ENCODE peak calls at places on chromosome 10, in seven cellular contexts. One of them, this sample, is unnamed.

GRCh38 chr10:48592346-48592745 is 12.5 kb downstream of the ARHGAP22 start:
- DNase-seq in MM.1S: no peak
- DNase-seq in foreskin keratinocyte: no peak
- DNase-seq in left lung: no peak
- DNase-seq in uterus: no peak
- DNase-seq in fibroblast of the aortic adventitia: no peak
- DNase-seq in BE2C: no peak
- DNase-seq in this sample: no peak

GRCh38 chr10:112269266-112269665 is 13.9 kb upstream of the TECTB start:
- DNase-seq in MM.1S: no peak
- DNase-seq in foreskin keratinocyte: no peak
- DNase-seq in left lung: no peak
- DNase-seq in uterus: no peak
- DNase-seq in fibroblast of the aortic adventitia: peak
- DNase-seq in BE2C: no peak
- DNase-seq in this sample: no peak

GRCh38 chr10:123967626-123968243 is 76.1 kb upstream of the CPXM2 start:
- DNase-seq in MM.1S: peak
- DNase-seq in foreskin keratinocyte: peak
- DNase-seq in left lung: peak
- DNase-seq in uterus: peak
- DNase-seq in fibroblast of the aortic adventitia: peak
- DNase-seq in BE2C: peak
- DNase-seq in this sample: peak

GRCh38 chr10:15588635-15589081 is 131.1 kb downstream of the ITGA8 start:
- DNase-seq in MM.1S: no peak
- DNase-seq in foreskin keratinocyte: no peak
- DNase-seq in left lung: no peak
- DNase-seq in uterus: no peak
- DNase-seq in fibroblast of the aortic adventitia: no peak
- DNase-seq in BE2C: no peak
- DNase-seq in this sample: no peak

GRCh38 chr10:17109475-17110207 is 20.0 kb downstream of the CUBN start:
- DNase-seq in MM.1S: no peak
- DNase-seq in foreskin keratinocyte: peak
- DNase-seq in left lung: no peak
- DNase-seq in uterus: no peak
- DNase-seq in fibroblast of the aortic adventitia: peak
- DNase-seq in BE2C: no peak
- DNase-seq in this sample: no peak

GRCh38 chr10:74628136-74628535 is 198.3 kb upstream of the KAT6B start:
- DNase-seq in MM.1S: no peak
- DNase-seq in foreskin keratinocyte: no peak
- DNase-seq in left lung: no peak
- DNase-seq in uterus: no peak
- DNase-seq in fibroblast of the aortic adventitia: no peak
- DNase-seq in BE2C: no peak
- DNase-seq in this sample: no peak

GRCh38 chr10:22420787-22421517 is 75.7 kb downstream of the SPAG6 start:
- DNase-seq in MM.1S: peak
- DNase-seq in foreskin keratinocyte: no peak
- DNase-seq in left lung: no peak
- DNase-seq in uterus: no peak
- DNase-seq in fibroblast of the aortic adventitia: peak
- DNase-seq in BE2C: no peak
- DNase-seq in this sample: no peak

GRCh38 chr10:69160809-69161225 is 19.2 kb upstream of the SUPV3L1 start:
- DNase-seq in MM.1S: no peak
- DNase-seq in foreskin keratinocyte: no peak
- DNase-seq in left lung: no peak
- DNase-seq in uterus: no peak
- DNase-seq in fibroblast of the aortic adventitia: no peak
- DNase-seq in BE2C: no peak
- DNase-seq in this sample: no peak

GRCh38 chr10:112335866-112336265 is 38.0 kb upstream of the ACSL5 start:
- DNase-seq in MM.1S: no peak
- DNase-seq in foreskin keratinocyte: no peak
- DNase-seq in left lung: no peak
- DNase-seq in uterus: no peak
- DNase-seq in fibroblast of the aortic adventitia: no peak
- DNase-seq in BE2C: no peak
- DNase-seq in this sample: no peak

GRCh38 chr10:118249714-118250113 is 92.4 kb downstream of the FAM204A start:
- DNase-seq in MM.1S: no peak
- DNase-seq in foreskin keratinocyte: no peak
- DNase-seq in left lung: no peak
- DNase-seq in uterus: no peak
- DNase-seq in fibroblast of the aortic adventitia: no peak
- DNase-seq in BE2C: no peak
- DNase-seq in this sample: no peak

GRCh38 chr10:52216852-52217251 is 97.2 kb upstream of the DKK1 start:
- DNase-seq in MM.1S: peak
- DNase-seq in foreskin keratinocyte: peak
- DNase-seq in left lung: no peak
- DNase-seq in uterus: no peak
- DNase-seq in fibroblast of the aortic adventitia: peak
- DNase-seq in BE2C: no peak
- DNase-seq in this sample: no peak

GRCh38 chr10:84138478-84139125 is 707 bp upstream of the GHITM start:
- DNase-seq in MM.1S: peak
- DNase-seq in foreskin keratinocyte: no peak
- DNase-seq in left lung: no peak
- DNase-seq in uterus: peak
- DNase-seq in fibroblast of the aortic adventitia: no peak
- DNase-seq in BE2C: no peak
- DNase-seq in this sample: peak

GRCh38 chr10:119466655-119467054 is 75.9 kb downstream of the RGS10 start:
- DNase-seq in MM.1S: no peak
- DNase-seq in foreskin keratinocyte: no peak
- DNase-seq in left lung: no peak
- DNase-seq in uterus: no peak
- DNase-seq in fibroblast of the aortic adventitia: no peak
- DNase-seq in BE2C: no peak
- DNase-seq in this sample: peak

GRCh38 chr10:70267161-70267933 is 16.5 kb downstream of the NPFFR1 start:
- DNase-seq in MM.1S: no peak
- DNase-seq in foreskin keratinocyte: peak
- DNase-seq in left lung: no peak
- DNase-seq in uterus: no peak
- DNase-seq in fibroblast of the aortic adventitia: peak
- DNase-seq in BE2C: peak
- DNase-seq in this sample: no peak

GRCh38 chr10:28331821-28332220 is 29.0 kb upstream of the MPP7 start:
- DNase-seq in MM.1S: no peak
- DNase-seq in foreskin keratinocyte: peak
- DNase-seq in left lung: no peak
- DNase-seq in uterus: no peak
- DNase-seq in fibroblast of the aortic adventitia: peak
- DNase-seq in BE2C: no peak
- DNase-seq in this sample: no peak

GRCh38 chr10:87740232-87740631 is 77.8 kb downstream of the ATAD1 start:
- DNase-seq in MM.1S: no peak
- DNase-seq in foreskin keratinocyte: peak
- DNase-seq in left lung: no peak
- DNase-seq in uterus: no peak
- DNase-seq in fibroblast of the aortic adventitia: peak
- DNase-seq in BE2C: no peak
- DNase-seq in this sample: no peak

GRCh38 chr10:43264324-43264986 is 2.4 kb downstream of the RASGEF1A start:
- DNase-seq in MM.1S: no peak
- DNase-seq in foreskin keratinocyte: no peak
- DNase-seq in left lung: no peak
- DNase-seq in uterus: no peak
- DNase-seq in fibroblast of the aortic adventitia: no peak
- DNase-seq in BE2C: no peak
- DNase-seq in this sample: no peak

GRCh38 chr10:101241840-101242707 is 12.8 kb upstream of the LBX1 start:
- DNase-seq in MM.1S: no peak
- DNase-seq in foreskin keratinocyte: no peak
- DNase-seq in left lung: no peak
- DNase-seq in uterus: no peak
- DNase-seq in fibroblast of the aortic adventitia: no peak
- DNase-seq in BE2C: no peak
- DNase-seq in this sample: no peak

GRCh38 chr10:110016037-110016436 is 8.3 kb downstream of the ADD3 start:
- DNase-seq in MM.1S: no peak
- DNase-seq in foreskin keratinocyte: no peak
- DNase-seq in left lung: no peak
- DNase-seq in uterus: no peak
- DNase-seq in fibroblast of the aortic adventitia: peak
- DNase-seq in BE2C: peak
- DNase-seq in this sample: no peak
- TF ChIP-seq CTCF in MM.1S: no peak
- TF ChIP-seq CTCF in foreskin keratinocyte: peak
- TF ChIP-seq CTCF in left lung: no peak
- TF ChIP-seq CTCF in uterus: peak
- TF ChIP-seq CTCF in fibroblast of the aortic adventitia: peak
- TF ChIP-seq CTCF in BE2C: peak
- TF ChIP-seq CTCF in this sample: no peak

GRCh38 chr10:3766046-3766761 is 18.8 kb downstream of the KLF6 start:
- DNase-seq in MM.1S: no peak
- DNase-seq in foreskin keratinocyte: peak
- DNase-seq in left lung: no peak
- DNase-seq in uterus: peak
- DNase-seq in fibroblast of the aortic adventitia: no peak
- DNase-seq in BE2C: no peak
- DNase-seq in this sample: no peak

GRCh38 chr10:3763035-3763456 is 22.0 kb downstream of the KLF6 start:
- DNase-seq in MM.1S: no peak
- DNase-seq in foreskin keratinocyte: peak
- DNase-seq in left lung: peak
- DNase-seq in uterus: no peak
- DNase-seq in fibroblast of the aortic adventitia: no peak
- DNase-seq in BE2C: no peak
- DNase-seq in this sample: no peak

GRCh38 chr10:3763852-3764625 is 21.0 kb downstream of the KLF6 start:
- DNase-seq in MM.1S: no peak
- DNase-seq in foreskin keratinocyte: peak
- DNase-seq in left lung: no peak
- DNase-seq in uterus: no peak
- DNase-seq in fibroblast of the aortic adventitia: peak
- DNase-seq in BE2C: no peak
- DNase-seq in this sample: no peak

GRCh38 chr10:3765376-3765667 is 19.7 kb downstream of the KLF6 start:
- DNase-seq in MM.1S: no peak
- DNase-seq in foreskin keratinocyte: no peak
- DNase-seq in left lung: no peak
- DNase-seq in uterus: no peak
- DNase-seq in fibroblast of the aortic adventitia: no peak
- DNase-seq in BE2C: no peak
- DNase-seq in this sample: no peak

GRCh38 chr10:3764626-3765375 is 20.2 kb downstream of the KLF6 start:
- DNase-seq in MM.1S: peak
- DNase-seq in foreskin keratinocyte: peak
- DNase-seq in left lung: peak
- DNase-seq in uterus: no peak
- DNase-seq in fibroblast of the aortic adventitia: no peak
- DNase-seq in BE2C: no peak
- DNase-seq in this sample: no peak
- TF ChIP-seq CTCF in MM.1S: no peak
- TF ChIP-seq CTCF in foreskin keratinocyte: no peak
- TF ChIP-seq CTCF in left lung: no peak
- TF ChIP-seq CTCF in uterus: no peak
- TF ChIP-seq CTCF in fibroblast of the aortic adventitia: no peak
- TF ChIP-seq CTCF in BE2C: no peak
- TF ChIP-seq CTCF in this sample: no peak

GRCh38 chr10:71834343-71834674 is 16.7 kb downstream of the PSAP start:
- DNase-seq in MM.1S: no peak
- DNase-seq in foreskin keratinocyte: no peak
- DNase-seq in left lung: no peak
- DNase-seq in uterus: no peak
- DNase-seq in fibroblast of the aortic adventitia: no peak
- DNase-seq in BE2C: no peak
- DNase-seq in this sample: no peak

GRCh38 chr10:71837085-71837827 is 13.8 kb downstream of the PSAP start:
- DNase-seq in MM.1S: no peak
- DNase-seq in foreskin keratinocyte: peak
- DNase-seq in left lung: no peak
- DNase-seq in uterus: no peak
- DNase-seq in fibroblast of the aortic adventitia: no peak
- DNase-seq in BE2C: peak
- DNase-seq in this sample: no peak

GRCh38 chr10:71833451-71834342 is 17.4 kb downstream of the PSAP start:
- DNase-seq in MM.1S: no peak
- DNase-seq in foreskin keratinocyte: no peak
- DNase-seq in left lung: peak
- DNase-seq in uterus: no peak
- DNase-seq in fibroblast of the aortic adventitia: no peak
- DNase-seq in BE2C: no peak
- DNase-seq in this sample: no peak

GRCh38 chr10:71836594-71836970 is 14.5 kb downstream of the PSAP start:
- DNase-seq in MM.1S: no peak
- DNase-seq in foreskin keratinocyte: no peak
- DNase-seq in left lung: no peak
- DNase-seq in uterus: no peak
- DNase-seq in fibroblast of the aortic adventitia: peak
- DNase-seq in BE2C: no peak
- DNase-seq in this sample: no peak

GRCh38 chr10:71835671-71836593 is 15.1 kb downstream of the PSAP start:
- DNase-seq in MM.1S: no peak
- DNase-seq in foreskin keratinocyte: no peak
- DNase-seq in left lung: no peak
- DNase-seq in uterus: peak
- DNase-seq in fibroblast of the aortic adventitia: peak
- DNase-seq in BE2C: peak
- DNase-seq in this sample: no peak
- TF ChIP-seq CTCF in MM.1S: no peak
- TF ChIP-seq CTCF in foreskin keratinocyte: no peak
- TF ChIP-seq CTCF in left lung: no peak
- TF ChIP-seq CTCF in uterus: no peak
- TF ChIP-seq CTCF in fibroblast of the aortic adventitia: no peak
- TF ChIP-seq CTCF in BE2C: no peak
- TF ChIP-seq CTCF in this sample: no peak

DNA sequence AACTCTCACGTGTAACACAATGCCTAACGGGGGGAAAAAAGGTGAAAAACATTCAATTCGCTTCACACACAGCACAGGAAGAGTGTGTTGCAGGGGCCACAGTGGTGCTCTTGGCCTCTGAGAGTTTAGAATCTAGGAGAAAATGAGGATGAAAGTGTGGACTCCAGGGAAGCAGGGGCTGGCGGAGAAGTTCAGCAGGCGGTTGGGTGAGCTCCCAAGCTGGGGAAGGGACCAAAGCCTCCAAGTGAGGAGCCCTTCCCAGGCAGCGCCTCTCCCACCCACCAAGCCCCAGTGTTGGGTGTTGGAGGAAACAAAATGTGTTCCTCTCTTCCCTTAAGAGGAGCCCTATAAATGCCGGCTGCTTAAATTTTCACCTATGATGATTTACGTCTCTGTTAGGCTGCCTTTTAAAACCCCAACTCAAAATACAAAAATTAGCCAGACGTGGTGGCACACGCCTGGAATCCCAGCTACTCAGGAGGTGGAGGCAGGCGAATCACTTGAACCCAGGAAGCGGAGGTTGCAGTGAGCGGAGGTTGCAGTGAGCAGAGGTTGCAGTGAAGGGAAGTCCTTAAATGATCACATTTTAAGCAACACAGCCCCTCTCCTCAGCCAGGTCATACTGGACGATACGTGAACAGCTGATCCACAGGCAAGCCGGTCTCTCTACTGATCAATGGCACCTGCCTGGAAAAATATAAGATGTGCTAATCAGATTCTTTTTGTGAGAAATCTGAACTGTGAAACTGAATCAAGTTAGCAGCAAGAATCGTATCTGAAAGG is 735.2 kb downstream of the PARD3 start:
- DNase-seq in MM.1S: no peak
- DNase-seq in foreskin keratinocyte: no peak
- DNase-seq in left lung: no peak
- DNase-seq in uterus: no peak
- DNase-seq in fibroblast of the aortic adventitia: no peak
- DNase-seq in BE2C: no peak
- DNase-seq in this sample: no peak
- TF ChIP-seq CTCF in MM.1S: no peak
- TF ChIP-seq CTCF in foreskin keratinocyte: no peak
- TF ChIP-seq CTCF in left lung: no peak
- TF ChIP-seq CTCF in uterus: no peak
- TF ChIP-seq CTCF in fibroblast of the aortic adventitia: no peak
- TF ChIP-seq CTCF in BE2C: no peak
- TF ChIP-seq CTCF in this sample: no peak